ENCODE peak calls at places on chromosome 7, in seven cellular contexts. Q is Panc1; A is hepatocyte; N is astrocyte of the spinal cord; F is cardiac muscle cell; E is GM10248; R is activated CD8-positive, alpha-beta T cell treated with anti-CD3 and anti-CD28 coated beads for 36 hours. Y is an unnamed sample.

GRCh38 chr7:137932881-137933269 is 69.0 kb downstream of the CREB3L2 start:
- DNase-seq in Q (no peak), A (no peak), N (peak; percentile 50), F (peak; percentile 37), E (no peak), R (no peak), Y (no peak)

GRCh38 chr7:31488562-31489203 is 25.2 kb upstream of the ITPRID1 start:
- DNase-seq in Q (peak; percentile 48), A (peak; percentile 61), N (peak; percentile 41), F (peak; percentile 46), E (peak; percentile 74), R (peak; percentile 62), Y (peak; percentile 79)

GRCh38 chr7:127530148-127530547 is 55.2 kb downstream of the GCC1 start:
- DNase-seq in Q (no peak), A (no peak), N (no peak), F (no peak), E (no peak), R (no peak), Y (no peak)

GRCh38 chr7:105940111-105940510 is 23.0 kb upstream of the CDHR3 start:
- DNase-seq in Q (no peak), A (peak; percentile 32), N (no peak), F (no peak), E (no peak), R (no peak), Y (no peak)

GRCh38 chr7:121369462-121369861 is 26.6 kb downstream of the FAM3C start:
- DNase-seq in Q (no peak), A (peak; percentile 34), N (peak; percentile 62), F (peak; percentile 71), E (no peak), R (peak; percentile 16), Y (peak; percentile 8)

GRCh38 chr7:127718325-127718724 is 66.3 kb downstream of the SND1 start:
- DNase-seq in Q (no peak), A (no peak), N (no peak), F (no peak), E (no peak), R (no peak), Y (no peak)

GRCh38 chr7:128947854-128948253 is 10.1 kb downstream of the IRF5 start:
- DNase-seq in Q (no peak), A (no peak), N (no peak), F (no peak), E (no peak), R (no peak), Y (no peak)

GRCh38 chr7:134327896-134328295 is 11.2 kb upstream of the SLC35B4 start:
- DNase-seq in Q (peak; percentile 38), A (peak; percentile 38), N (peak; percentile 47), F (peak; percentile 69), E (peak; percentile 49), R (peak; percentile 87), Y (peak; percentile 51)

GRCh38 chr7:3649678-3650445 is 348.8 kb downstream of the SDK1 start:
- DNase-seq in Q (no peak), A (peak; percentile 7), N (peak; percentile 25), F (no peak), E (no peak), R (no peak), Y (no peak)

GRCh38 chr7:26101471-26102151 is 50.4 kb upstream of the NFE2L3 start:
- DNase-seq in Q (no peak), A (no peak), N (no peak), F (no peak), E (peak; percentile 44), R (peak; percentile 30), Y (no peak)

DNA sequence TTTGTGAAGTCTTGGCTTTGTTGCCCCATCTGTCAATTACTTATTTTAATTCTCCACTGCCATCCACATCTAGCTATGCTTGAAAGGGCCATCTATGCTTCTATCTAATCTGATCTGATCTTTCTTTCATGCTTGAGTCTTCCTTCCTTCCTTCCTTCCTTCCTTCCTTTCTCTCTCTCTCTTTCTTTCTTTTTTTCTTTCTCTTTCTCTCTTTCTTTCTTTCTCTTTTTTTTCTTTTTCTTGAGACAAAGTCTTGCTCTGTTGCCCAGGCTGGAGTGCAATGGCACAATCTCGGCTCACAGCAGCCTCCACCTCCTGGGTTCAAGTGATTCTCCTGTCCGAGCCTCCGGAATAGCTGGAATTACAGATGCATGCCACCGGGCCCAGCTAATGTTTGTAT is 11.3 kb downstream of the TFR2 start:
- DNase-seq in Q (no peak), A (no peak), N (no peak), F (no peak), E (no peak), R (no peak), Y (no peak)
- TF ChIP-seq CTCF in Q (no peak), A (no peak), N (no peak), F (no peak), E (no peak), R (no peak), Y (no peak)

DNA sequence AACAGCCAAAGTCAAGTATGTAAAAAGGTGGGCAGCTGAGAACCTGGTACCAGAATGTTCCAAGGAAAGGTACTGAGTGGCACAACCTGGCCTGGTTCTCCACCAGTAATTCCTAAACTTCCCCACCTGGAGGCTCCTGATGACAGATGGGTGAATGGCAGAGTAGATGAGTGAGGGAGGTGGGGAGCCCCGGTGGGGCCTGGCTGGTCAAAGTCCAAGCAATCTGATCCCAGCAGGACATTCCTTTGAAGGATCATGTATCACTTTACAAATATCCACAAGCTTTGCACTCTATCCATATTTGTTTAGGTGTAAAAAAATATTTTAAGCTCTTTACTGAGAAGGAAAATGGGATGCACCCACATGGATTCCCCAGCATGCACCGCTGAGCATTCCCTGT is 250.2 kb downstream of the DPP6 start:
- DNase-seq in Q (no peak), A (peak; percentile 49), N (no peak), F (no peak), E (no peak), R (no peak), Y (no peak)
- TF ChIP-seq CTCF in Q (no peak), A (peak; percentile 16), N (no peak), F (no peak), E (no peak), R (no peak), Y (no peak)

DNA sequence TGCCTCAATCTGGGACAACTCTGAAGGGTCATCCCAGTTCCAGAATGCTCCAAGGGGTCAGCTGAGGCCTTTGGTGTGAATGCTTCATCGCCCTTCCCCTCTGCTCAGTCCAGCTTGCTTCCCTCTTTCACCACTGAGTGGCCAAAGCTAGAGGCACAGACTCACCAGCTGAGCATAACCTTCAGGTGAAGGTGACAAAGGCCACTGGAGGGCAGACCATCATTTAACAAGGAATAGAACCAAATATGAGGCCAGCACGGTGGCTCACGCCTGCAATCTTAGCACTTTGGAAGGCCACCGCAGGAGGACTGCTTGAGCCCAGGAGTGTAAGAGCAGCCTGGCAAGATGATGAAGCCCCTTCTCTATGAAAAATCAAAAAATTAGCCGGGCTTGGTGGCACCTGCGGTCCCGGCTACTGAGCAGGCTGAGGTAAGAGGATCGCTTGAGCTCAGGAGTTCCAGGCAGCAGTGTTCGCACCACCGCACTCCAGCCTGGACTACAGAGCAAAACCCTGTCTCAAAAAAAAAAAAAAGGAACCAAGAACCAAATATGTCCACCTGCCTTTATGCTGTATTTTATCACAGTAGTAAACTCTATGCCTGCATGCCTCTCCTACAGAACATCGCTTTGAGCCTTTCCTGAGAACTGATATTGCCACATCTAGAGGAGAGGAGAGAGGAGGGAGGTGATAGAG is 13.4 kb downstream of the PRKAG2 start:
- DNase-seq in Q (no peak), A (no peak), N (no peak), F (no peak), E (no peak), R (no peak), Y (no peak)
- TF ChIP-seq CTCF in Q (no peak), A (peak; percentile 10), N (no peak), F (no peak), E (peak; percentile 44), R (no peak), Y (no peak)

DNA sequence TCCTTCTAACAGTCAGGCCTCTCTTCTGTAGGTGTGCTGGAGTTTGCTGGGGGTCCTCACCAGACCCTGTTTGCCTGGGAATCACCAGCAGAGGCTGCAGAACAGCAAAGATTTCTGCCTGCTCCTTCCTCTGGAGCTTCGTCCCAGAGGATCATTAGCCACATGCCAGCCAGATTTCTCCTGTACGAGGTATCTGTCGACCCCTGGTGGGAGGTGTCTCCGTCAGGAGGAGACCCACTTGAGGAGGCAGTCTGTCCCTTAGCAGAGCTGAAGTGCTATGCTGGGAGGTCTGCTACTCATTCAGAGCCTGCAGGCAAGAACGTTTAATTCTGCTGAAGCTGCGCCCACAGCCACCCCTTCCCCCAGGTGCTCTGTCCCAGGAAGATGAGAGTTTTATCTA is 611.1 kb upstream of the COBL start:
- DNase-seq in Q (no peak), A (no peak), N (no peak), F (no peak), E (no peak), R (no peak), Y (no peak)
- TF ChIP-seq CTCF in Q (no peak), A (no peak), N (no peak), F (no peak), E (no peak), R (no peak), Y (no peak)

DNA sequence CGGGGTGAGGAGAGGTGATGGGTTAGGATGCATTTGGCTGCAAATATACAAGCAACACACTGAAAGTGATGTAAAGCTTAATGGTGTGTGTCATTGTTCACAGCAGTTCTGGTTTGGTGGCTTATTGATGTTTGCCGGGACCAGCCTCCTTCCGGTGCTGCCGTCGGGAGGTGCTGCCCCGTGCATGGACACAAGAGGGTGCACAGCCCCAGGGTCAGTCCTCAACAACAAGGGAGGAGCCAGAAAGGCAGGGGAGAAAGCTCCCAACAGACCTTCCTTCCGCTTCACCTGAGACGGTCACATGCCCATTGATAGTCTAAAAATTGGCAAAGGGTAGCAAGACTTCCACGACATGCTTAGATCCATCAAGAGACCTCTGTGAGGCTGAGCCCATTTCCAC is 9.5 kb downstream of the RNF32 start:
- DNase-seq in Q (no peak), A (peak; percentile 65), N (no peak), F (no peak), E (no peak), R (peak; percentile 45), Y (peak; percentile 30)
- TF ChIP-seq CTCF in Q (peak; percentile 67), A (peak; percentile 29), N (peak; percentile 52), F (no peak), E (peak; percentile 51), R (peak; percentile 35), Y (no peak)

Y was measured in Calu3.